ENCODE peak calls at places on chromosomes 3 and 15, in five cellular contexts. One of them, this sample, is unnamed.

GRCh38 chr3:97778152-97778551 is 13.6 kb downstream of the ARL6 start:
- DNase-seq in fibroblast of lung: no peak
- DNase-seq in BE2C: no peak
- DNase-seq in neuronal stem cell: no peak
- DNase-seq in GM23338: no peak
- DNase-seq in this sample: no peak

GRCh38 chr15:63601026-63601726 is 4.0 kb downstream of the FBXL22 start:
- DNase-seq in fibroblast of lung: no peak
- DNase-seq in neuronal stem cell: peak
- DNase-seq in BE2C: peak
- DNase-seq in GM23338: peak
- DNase-seq in this sample: no peak

GRCh38 chr15:68503791-68504720 is 72.1 kb upstream of the ITGA11 start:
- DNase-seq in GM23338: no peak
- DNase-seq in neuronal stem cell: no peak
- DNase-seq in BE2C: no peak
- DNase-seq in fibroblast of lung: peak
- DNase-seq in this sample: no peak

GRCh38 chr15:94524565-94524964 is 293.2 kb downstream of the MCTP2 start:
- DNase-seq in BE2C: no peak
- DNase-seq in neuronal stem cell: no peak
- DNase-seq in fibroblast of lung: no peak
- DNase-seq in GM23338: no peak
- DNase-seq in this sample: no peak

GRCh38 chr3:11719406-11720219 is 75.9 kb upstream of the VGLL4 start:
- DNase-seq in GM23338: peak
- DNase-seq in neuronal stem cell: peak
- DNase-seq in BE2C: peak
- DNase-seq in fibroblast of lung: peak
- DNase-seq in this sample: no peak

GRCh38 chr3:33440328-33440577 is at the start of gene UBP1:
- DNase-seq in GM23338: no peak
- DNase-seq in neuronal stem cell: no peak
- DNase-seq in fibroblast of lung: no peak
- DNase-seq in BE2C: no peak
- DNase-seq in this sample: no peak

GRCh38 chr3:14418670-14419250 is 16.4 kb downstream of the SLC6A6 start:
- DNase-seq in GM23338: peak
- DNase-seq in fibroblast of lung: no peak
- DNase-seq in neuronal stem cell: no peak
- DNase-seq in BE2C: no peak
- DNase-seq in this sample: no peak

GRCh38 chr15:77192451-77192850 is 121.5 kb upstream of the TSPAN3 start:
- DNase-seq in neuronal stem cell: no peak
- DNase-seq in BE2C: no peak
- DNase-seq in fibroblast of lung: no peak
- DNase-seq in GM23338: peak
- DNase-seq in this sample: no peak

GRCh38 chr3:129315386-129315991 is 36.8 kb downstream of the HMCES start:
- DNase-seq in neuronal stem cell: no peak
- DNase-seq in BE2C: no peak
- DNase-seq in GM23338: peak
- DNase-seq in fibroblast of lung: peak
- DNase-seq in this sample: no peak

GRCh38 chr3:138933068-138933668 is 13.8 kb downstream of the FOXL2 start:
- DNase-seq in BE2C: no peak
- DNase-seq in GM23338: peak
- DNase-seq in neuronal stem cell: no peak
- DNase-seq in fibroblast of lung: no peak
- DNase-seq in this sample: no peak

GRCh38 chr3:23116041-23116440 is 87.1 kb upstream of the UBE2E2 start:
- DNase-seq in neuronal stem cell: no peak
- DNase-seq in GM23338: no peak
- DNase-seq in BE2C: no peak
- DNase-seq in fibroblast of lung: no peak
- DNase-seq in this sample: no peak
- H3K4me3 ChIP-seq in neuronal stem cell: no peak
- H3K4me3 ChIP-seq in GM23338: no peak
- H3K4me3 ChIP-seq in BE2C: no peak
- H3K4me3 ChIP-seq in fibroblast of lung: no peak
- H3K4me3 ChIP-seq in this sample: no peak

GRCh38 chr3:42002790-42003189 is 40.9 kb upstream of the ULK4 start:
- DNase-seq in BE2C: no peak
- DNase-seq in GM23338: no peak
- DNase-seq in fibroblast of lung: no peak
- DNase-seq in neuronal stem cell: no peak
- DNase-seq in this sample: no peak

GRCh38 chr3:42001777-42002176 is 39.9 kb upstream of the ULK4 start:
- DNase-seq in fibroblast of lung: no peak
- DNase-seq in neuronal stem cell: no peak
- DNase-seq in BE2C: no peak
- DNase-seq in GM23338: no peak
- DNase-seq in this sample: no peak

DNA sequence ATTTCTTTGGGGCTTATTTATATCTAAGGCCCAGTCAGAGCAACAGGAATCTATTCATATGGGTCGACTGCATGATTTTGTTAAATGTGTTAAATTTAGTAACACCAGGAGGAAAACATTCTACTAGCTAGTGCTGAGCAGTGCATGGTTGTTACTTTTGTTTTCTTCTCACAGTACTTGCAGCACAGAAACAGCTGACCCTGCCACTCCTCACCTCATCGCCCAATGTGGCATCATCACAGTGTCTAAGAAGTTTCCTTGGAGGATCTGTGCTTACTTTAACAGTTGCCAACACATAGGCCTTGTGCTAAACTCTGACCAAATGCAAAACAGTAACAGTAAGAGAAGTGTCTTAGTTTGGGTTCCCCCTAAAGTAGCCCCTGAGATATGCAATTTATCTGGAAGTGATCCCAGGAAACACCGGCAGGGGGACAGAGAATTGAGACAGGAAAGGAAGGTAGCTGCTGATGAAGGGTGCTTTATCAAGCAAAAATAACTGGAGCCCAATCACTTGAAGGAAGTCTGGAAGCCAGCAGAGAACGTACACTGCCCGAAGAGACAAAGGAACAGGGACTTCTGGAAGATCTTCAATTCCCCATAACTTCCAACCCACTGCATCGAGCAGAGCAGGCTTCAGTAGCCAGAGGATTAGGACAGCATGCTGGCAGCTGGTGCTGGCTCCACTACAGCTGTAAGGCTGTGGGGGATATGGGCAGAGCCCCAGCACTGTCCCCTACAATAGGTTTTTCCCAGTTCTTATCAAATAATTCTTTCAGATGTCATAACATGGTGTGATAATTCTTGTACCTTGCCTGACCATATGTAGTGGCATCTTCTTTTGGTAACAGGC is 36.0 kb upstream of the ULK4 start:
- DNase-seq in GM23338: peak
- DNase-seq in fibroblast of lung: peak
- DNase-seq in neuronal stem cell: no peak
- DNase-seq in BE2C: no peak
- DNase-seq in this sample: no peak
- H3K4me3 ChIP-seq in GM23338: no peak
- H3K4me3 ChIP-seq in fibroblast of lung: no peak
- H3K4me3 ChIP-seq in neuronal stem cell: no peak
- H3K4me3 ChIP-seq in BE2C: no peak
- H3K4me3 ChIP-seq in this sample: no peak

DNA sequence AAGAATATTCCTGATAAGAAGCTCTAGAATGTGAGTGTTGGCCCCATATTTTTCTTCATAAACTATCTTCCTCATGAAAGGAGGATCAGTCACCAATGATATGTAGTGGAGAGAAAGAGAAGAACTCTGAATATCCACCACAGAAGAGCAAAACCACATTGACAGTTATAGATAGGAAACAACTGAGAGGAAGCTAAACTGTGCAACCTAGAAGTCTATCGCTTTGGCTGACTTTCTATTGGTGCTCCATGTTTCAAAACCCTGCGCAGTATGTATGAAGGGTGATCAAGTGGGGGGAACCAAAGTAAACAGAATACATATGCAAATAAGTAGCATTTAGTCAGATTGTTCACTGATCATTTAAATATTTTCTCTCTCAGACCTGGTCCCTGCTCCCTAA is 41.0 kb upstream of the ZNF280D start:
- DNase-seq in BE2C: no peak
- DNase-seq in fibroblast of lung: no peak
- DNase-seq in neuronal stem cell: no peak
- DNase-seq in GM23338: no peak
- DNase-seq in this sample: no peak
- H3K4me3 ChIP-seq in BE2C: no peak
- H3K4me3 ChIP-seq in fibroblast of lung: no peak
- H3K4me3 ChIP-seq in neuronal stem cell: no peak
- H3K4me3 ChIP-seq in GM23338: no peak
- H3K4me3 ChIP-seq in this sample: no peak

GRCh38 chr15:99110093-99110492 is 5.2 kb downstream of the SYNM start:
- DNase-seq in BE2C: no peak
- DNase-seq in GM23338: no peak
- DNase-seq in neuronal stem cell: no peak
- DNase-seq in fibroblast of lung: no peak
- DNase-seq in this sample: no peak
- H3K4me3 ChIP-seq in BE2C: no peak
- H3K4me3 ChIP-seq in GM23338: no peak
- H3K4me3 ChIP-seq in neuronal stem cell: no peak
- H3K4me3 ChIP-seq in fibroblast of lung: no peak
- H3K4me3 ChIP-seq in this sample: no peak

GRCh38 chr3:143135150-143135549 is 15.6 kb downstream of the CHST2 start:
- DNase-seq in fibroblast of lung: peak
- DNase-seq in neuronal stem cell: no peak
- DNase-seq in GM23338: no peak
- DNase-seq in BE2C: no peak
- DNase-seq in this sample: peak
- H3K4me3 ChIP-seq in fibroblast of lung: no peak
- H3K4me3 ChIP-seq in neuronal stem cell: no peak
- H3K4me3 ChIP-seq in GM23338: no peak
- H3K4me3 ChIP-seq in BE2C: no peak
- H3K4me3 ChIP-seq in this sample: no peak

DNA sequence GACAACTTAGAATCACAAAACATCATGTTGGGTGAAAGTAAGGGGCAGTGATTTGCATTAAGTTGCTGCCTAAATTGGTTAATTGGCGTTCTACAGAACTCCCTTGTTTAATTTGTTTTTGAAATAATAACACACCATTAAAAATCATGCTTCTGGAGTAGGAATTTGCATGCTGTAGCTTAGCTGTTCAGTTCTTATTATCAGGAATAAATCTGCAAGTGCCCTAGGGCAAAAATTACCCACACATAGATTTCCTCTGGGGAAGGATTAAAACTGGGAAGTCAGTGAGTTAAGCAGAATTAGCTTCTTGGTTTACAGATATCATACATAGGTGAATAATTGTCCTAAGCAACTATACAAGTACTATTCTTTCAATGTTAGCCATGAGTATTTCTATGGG is 381.6 kb upstream of the NAALADL2 start:
- DNase-seq in BE2C: no peak
- DNase-seq in fibroblast of lung: no peak
- DNase-seq in GM23338: no peak
- DNase-seq in neuronal stem cell: no peak
- DNase-seq in this sample: no peak
- H3K4me3 ChIP-seq in BE2C: no peak
- H3K4me3 ChIP-seq in fibroblast of lung: no peak
- H3K4me3 ChIP-seq in GM23338: no peak
- H3K4me3 ChIP-seq in neuronal stem cell: no peak
- H3K4me3 ChIP-seq in this sample: no peak

DNA sequence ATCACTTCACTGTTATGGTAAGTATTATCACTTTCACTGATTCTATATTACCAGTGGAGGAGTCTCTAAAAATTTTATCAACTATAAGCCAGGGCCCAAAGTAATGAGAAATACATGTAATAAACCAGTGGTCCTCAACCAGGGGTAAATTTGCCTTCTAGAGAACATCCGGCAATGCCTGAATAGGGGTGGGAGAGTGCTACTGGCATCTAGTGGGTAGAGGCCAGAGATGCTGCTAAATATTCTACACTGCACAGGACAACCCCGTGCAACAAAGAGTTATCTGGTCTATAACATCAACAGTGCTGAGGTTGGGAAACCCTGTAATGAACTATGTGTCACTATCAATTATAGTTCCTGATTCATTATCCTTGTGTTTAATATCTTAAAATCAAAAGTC is 2.2 kb downstream of the LYSMD2 start:
- DNase-seq in GM23338: no peak
- DNase-seq in neuronal stem cell: no peak
- DNase-seq in fibroblast of lung: no peak
- DNase-seq in BE2C: peak
- DNase-seq in this sample: no peak
- H3K4me3 ChIP-seq in GM23338: no peak
- H3K4me3 ChIP-seq in neuronal stem cell: no peak
- H3K4me3 ChIP-seq in fibroblast of lung: no peak
- H3K4me3 ChIP-seq in BE2C: peak
- H3K4me3 ChIP-seq in this sample: no peak

GRCh38 chr15:100043732-100044131 is 298.0 kb downstream of the ADAMTS17 start:
- DNase-seq in fibroblast of lung: no peak
- DNase-seq in BE2C: no peak
- DNase-seq in neuronal stem cell: no peak
- DNase-seq in GM23338: no peak
- DNase-seq in this sample: no peak
- H3K4me3 ChIP-seq in fibroblast of lung: no peak
- H3K4me3 ChIP-seq in BE2C: no peak
- H3K4me3 ChIP-seq in neuronal stem cell: no peak
- H3K4me3 ChIP-seq in GM23338: no peak
- H3K4me3 ChIP-seq in this sample: no peak

GRCh38 chr3:186454881-186455703 is 89.1 kb downstream of the CRYGS start:
- DNase-seq in neuronal stem cell: no peak
- DNase-seq in GM23338: peak
- DNase-seq in BE2C: no peak
- DNase-seq in fibroblast of lung: no peak
- DNase-seq in this sample: no peak

GRCh38 chr3:186456636-186457265 is 87.4 kb downstream of the CRYGS start:
- DNase-seq in GM23338: no peak
- DNase-seq in fibroblast of lung: no peak
- DNase-seq in BE2C: no peak
- DNase-seq in neuronal stem cell: no peak
- DNase-seq in this sample: no peak

GRCh38 chr3:186452517-186452916 is 90.5 kb upstream of the DGKG start:
- DNase-seq in BE2C: no peak
- DNase-seq in neuronal stem cell: no peak
- DNase-seq in GM23338: no peak
- DNase-seq in fibroblast of lung: peak
- DNase-seq in this sample: peak

GRCh38 chr3:186451371-186451770 is 89.3 kb upstream of the DGKG start:
- DNase-seq in fibroblast of lung: no peak
- DNase-seq in BE2C: no peak
- DNase-seq in neuronal stem cell: no peak
- DNase-seq in GM23338: no peak
- DNase-seq in this sample: no peak

DNA sequence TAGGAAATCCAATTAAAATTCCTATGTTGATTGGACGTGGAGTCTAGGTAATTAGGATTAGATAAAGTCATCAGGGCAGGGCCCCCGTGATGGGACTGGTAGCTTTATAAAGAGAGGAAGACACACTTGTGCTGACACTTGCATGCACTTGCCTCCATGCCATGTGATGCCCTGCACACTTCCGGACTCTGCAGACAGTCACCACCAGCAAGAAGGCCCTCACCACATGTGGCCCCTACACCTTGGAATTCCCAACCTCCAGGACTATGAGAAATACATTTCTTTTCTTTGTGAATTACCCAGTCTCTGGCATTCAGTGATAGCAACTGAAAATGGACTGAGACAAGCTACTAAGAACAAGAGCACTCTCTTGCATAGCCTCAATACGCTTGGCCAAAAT is 90.6 kb downstream of the CRYGS start:
- DNase-seq in BE2C: no peak
- DNase-seq in GM23338: no peak
- DNase-seq in fibroblast of lung: no peak
- DNase-seq in neuronal stem cell: no peak
- DNase-seq in this sample: no peak
- H3K4me3 ChIP-seq in BE2C: no peak
- H3K4me3 ChIP-seq in GM23338: no peak
- H3K4me3 ChIP-seq in fibroblast of lung: no peak
- H3K4me3 ChIP-seq in neuronal stem cell: no peak
- H3K4me3 ChIP-seq in this sample: no peak